ENCODE peak calls at places on chromosome 15, in ten cellular contexts. V, I, X, C, S, Y, H, P, J and F are unnamed samples.
A peak's percentile ranks its signal among the peaks of the same experiment; 100 is the strongest.

GRCh38 chr15:39208187-39208586 is 372.7 kb upstream of the THBS1 start:
- DNase-seq in V (no peak), I (no peak), X (no peak), C (no peak), S (no peak), Y (no peak), H (no peak), P (no peak), J (no peak), F (no peak)

GRCh38 chr15:61748529-61748928 is 311.7 kb downstream of the VPS13C start:
- DNase-seq in V (no peak), I (no peak), X (no peak), C (no peak), S (no peak), Y (peak; percentile 96), H (no peak), P (no peak), J (no peak), F (no peak)

GRCh38 chr15:40594429-40594836 is 384 bp downstream of the KNL1 start:
- DNase-seq in V (peak; percentile 71), I (peak; percentile 80), X (no peak), C (peak; percentile 36), S (no peak), Y (peak; percentile 43), H (no peak), P (no peak), J (peak; percentile 70), F (no peak)

GRCh38 chr15:55250392-55250791 is 39.2 kb downstream of the RAB27A start:
- DNase-seq in V (peak; percentile 53), I (no peak), X (peak; percentile 36), C (peak; percentile 38), S (peak; percentile 84), Y (peak; percentile 95), H (no peak), P (no peak), J (no peak), F (peak; percentile 10)

GRCh38 chr15:58330836-58331561 is 100.8 kb upstream of the LIPC start:
- DNase-seq in V (no peak), I (no peak), X (no peak), C (no peak), S (no peak), Y (peak; percentile 12), H (no peak), P (no peak), J (no peak), F (no peak)

GRCh38 chr15:85593809-85594441 is 200.8 kb downstream of the KLHL25 start:
- DNase-seq in V (no peak), I (no peak), X (no peak), C (no peak), S (no peak), Y (no peak), H (no peak), P (no peak), J (no peak), F (no peak)

GRCh38 chr15:93865610-93866009 is 365.8 kb upstream of the MCTP2 start:
- DNase-seq in V (no peak), I (no peak), X (no peak), C (no peak), S (no peak), Y (no peak), H (no peak), P (no peak), J (no peak), F (no peak)

GRCh38 chr15:53197426-53197839 is 407.3 kb upstream of the ONECUT1 start:
- DNase-seq in V (peak; percentile 83), I (peak; percentile 81), X (no peak), C (peak; percentile 2), S (no peak), Y (peak; percentile 50), H (no peak), P (peak; percentile 65), J (no peak), F (peak; percentile 13)

GRCh38 chr15:85089929-85090597 is 108.4 kb downstream of the PDE8A start:
- DNase-seq in V (no peak), I (no peak), X (no peak), C (no peak), S (no peak), Y (no peak), H (no peak), P (no peak), J (no peak), F (no peak)

GRCh38 chr15:100940785-100941379 is 21.7 kb downstream of the LRRK1 start:
- DNase-seq in V (no peak), I (no peak), X (no peak), C (no peak), S (no peak), Y (no peak), H (no peak), P (no peak), J (no peak), F (no peak)

GRCh38 chr15:78937132-78937739 is 7.6 kb downstream of the CTSH start:
- DNase-seq in V (no peak), I (no peak), X (no peak), C (no peak), S (no peak), Y (peak; percentile 44), H (no peak), P (peak; percentile 54), J (no peak), F (no peak)

GRCh38 chr15:86541540-86541939 is 461.9 kb downstream of the AGBL1 start:
- DNase-seq in V (no peak), I (no peak), X (no peak), C (no peak), S (no peak), Y (no peak), H (no peak), P (no peak), J (no peak), F (no peak)

GRCh38 chr15:66948294-66948693 is 117.1 kb upstream of the SMAD3 start:
- DNase-seq in V (peak; percentile 54), I (no peak), X (no peak), C (peak; percentile 62), S (no peak), Y (peak; percentile 68), H (no peak), P (peak; percentile 25), J (peak; percentile 49), F (no peak)

GRCh38 chr15:64754663-64755426 is 20.5 kb downstream of the RBPMS2 start:
- DNase-seq in V (no peak), I (no peak), X (no peak), C (no peak), S (no peak), Y (no peak), H (no peak), P (no peak), J (peak; percentile 82), F (no peak)

GRCh38 chr15:78906310-78906608 is 33.6 kb downstream of the MORF4L1 start:
- DNase-seq in V (no peak), I (no peak), X (peak; percentile 27), C (peak; percentile 91), S (peak; percentile 41), Y (peak; percentile 92), H (no peak), P (no peak), J (peak; percentile 79), F (peak; percentile 32)

GRCh38 chr15:50241684-50242450 is 23.7 kb downstream of the HDC start:
- DNase-seq in V (no peak), I (no peak), X (no peak), C (peak; percentile 67), S (no peak), Y (peak; percentile 77), H (no peak), P (no peak), J (no peak), F (no peak)

GRCh38 chr15:62895139-62895866 is 147.2 kb upstream of the TPM1 start:
- DNase-seq in V (no peak), I (no peak), X (peak; percentile 61), C (peak; percentile 58), S (no peak), Y (peak; percentile 64), H (no peak), P (no peak), J (no peak), F (peak; percentile 51)

GRCh38 chr15:48965972-48966371 is 2.3 kb upstream of the SHC4 start:
- DNase-seq in V (peak; percentile 48), I (no peak), X (no peak), C (peak; percentile 79), S (no peak), Y (peak; percentile 76), H (no peak), P (peak; percentile 66), J (peak; percentile 84), F (no peak)
- TF ChIP-seq CTCF in V (peak; percentile 23), I (peak; percentile 15), X (peak; percentile 51), C (peak; percentile 71), S (no peak), Y (peak; percentile 20), H (no peak), P (peak; percentile 53), J (peak; percentile 12), F (peak; percentile 41)

GRCh38 chr15:82674873-82675272 is 27.7 kb upstream of the CPEB1 start:
- DNase-seq in V (no peak), I (no peak), X (no peak), C (no peak), S (no peak), Y (no peak), H (no peak), P (no peak), J (peak; percentile 25), F (no peak)
- TF ChIP-seq CTCF in V (no peak), I (no peak), X (no peak), C (no peak), S (no peak), Y (no peak), H (no peak), P (no peak), J (no peak), F (no peak)

DNA sequence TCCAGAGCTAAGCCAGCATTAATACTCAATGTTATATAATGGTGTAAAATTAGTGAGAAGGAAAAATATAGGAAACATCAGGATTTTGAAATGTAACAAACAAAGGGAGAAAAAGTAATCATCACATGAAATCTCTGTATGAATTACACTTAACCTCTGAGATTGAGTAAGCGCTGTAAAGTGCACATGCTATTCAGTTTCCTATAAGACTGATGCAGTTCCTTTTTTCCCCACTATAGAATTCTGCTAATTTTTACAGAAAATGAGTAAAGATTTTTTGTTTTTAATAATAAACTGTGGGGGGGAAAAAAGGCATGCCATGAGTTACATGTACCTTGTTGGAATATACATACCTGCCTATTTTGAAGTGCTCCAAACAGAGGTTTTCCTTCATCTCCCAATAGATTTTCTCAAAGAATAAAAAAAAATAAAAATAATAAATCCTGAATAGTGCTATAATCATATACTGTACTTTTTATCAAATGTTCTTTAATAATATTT is 64.0 kb upstream of the TTBK2 start:
- DNase-seq in V (no peak), I (no peak), X (no peak), C (no peak), S (no peak), Y (no peak), H (no peak), P (no peak), J (no peak), F (no peak)
- TF ChIP-seq CTCF in V (no peak), I (no peak), X (peak; percentile 22), C (peak; percentile 54), S (no peak), Y (no peak), H (no peak), P (peak; percentile 24), J (no peak), F (no peak)

DNA sequence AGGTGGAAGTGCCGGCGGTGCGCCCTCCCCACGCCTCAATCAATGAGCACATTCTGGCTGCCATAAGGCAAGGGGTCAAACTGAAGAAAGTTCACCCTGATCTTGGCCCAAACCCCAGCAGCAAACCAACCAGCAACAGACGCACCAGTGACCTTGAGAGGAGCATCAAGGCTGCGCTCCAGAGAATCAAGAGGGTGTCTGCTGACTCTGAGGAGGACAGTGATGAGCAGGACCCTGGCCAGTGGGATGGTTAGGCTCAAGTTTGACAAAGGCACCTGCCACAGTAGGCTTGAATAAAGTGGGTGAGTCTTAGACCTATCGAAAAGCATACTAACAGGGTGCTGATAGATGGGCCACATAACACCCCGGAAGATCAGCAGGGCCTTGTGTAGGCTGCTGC is 23.9 kb downstream of the WHAMM start:
- DNase-seq in V (no peak), I (no peak), X (no peak), C (no peak), S (no peak), Y (no peak), H (no peak), P (no peak), J (no peak), F (no peak)
- TF ChIP-seq CTCF in V (no peak), I (no peak), X (no peak), C (no peak), S (no peak), Y (no peak), H (no peak), P (no peak), J (no peak), F (no peak)